ENCODE peak calls at places on chromosomes 16 and 17, in ten cellular contexts. Y is dorsolateral prefrontal cortex, R is heart right ventricle, I is brain microvascular endothelial cell, H is mucosa of descending colon, M is bronchial epithelial cell, Z is cardiac fibroblast, D is uterus, E is astrocyte, Q is fibroblast of mammary gland. S is an unnamed sample.
A peak's percentile ranks its signal among the peaks of the same experiment; 100 is the strongest.

GRCh38 chr17:38852771-38853291 is 690 bp downstream of the RPL23 start:
- DNase-seq in D (no peak), I (no peak), M (no peak), E (no peak), Z (no peak), H (no peak), Y (no peak), Q (no peak), R (no peak), S (no peak)

GRCh38 chr17:76384987-76385891 is 830 bp downstream of the SPHK1 start:
- DNase-seq in M (peak; percentile 59), E (peak; percentile 55), H (peak; percentile 60), R (no peak), Z (peak; percentile 91), Q (peak; percentile 90), Y (peak; percentile 53), I (peak; percentile 77), D (no peak), S (peak; percentile 70)

GRCh38 chr17:2071421-2072281 is 16.7 kb downstream of the HIC1 start:
- DNase-seq in Q (peak; percentile 21), D (peak; percentile 75), M (no peak), E (peak; percentile 72), Y (no peak), Z (peak; percentile 87), H (no peak), R (peak; percentile 83), I (peak; percentile 80), S (no peak)

GRCh38 chr16:5918553-5919127 is 821.0 kb upstream of the EEF2KMT start:
- DNase-seq in Y (no peak), R (no peak), Q (no peak), M (no peak), D (no peak), E (no peak), H (peak; percentile 59), I (no peak), Z (no peak), S (no peak)

GRCh38 chr16:31072540-31073072 is 1.4 kb downstream of the ZNF668 start:
- DNase-seq in Y (peak; percentile 41), Z (peak; percentile 71), E (peak; percentile 42), R (no peak), D (no peak), Q (peak; percentile 64), M (peak; percentile 41), I (peak; percentile 52), H (peak; percentile 48), S (peak; percentile 42)

GRCh38 chr17:77286641-77287431 is 146.1 kb downstream of the SEC14L1 start:
- DNase-seq in M (peak; percentile 95), R (peak; percentile 51), Q (no peak), Z (peak; percentile 81), D (no peak), I (peak; percentile 59), H (peak; percentile 86), Y (no peak), E (peak; percentile 75), S (no peak)

GRCh38 chr16:61887903-61888302 is 148.3 kb downstream of the CDH8 start:
- DNase-seq in E (peak; percentile 63), Q (peak; percentile 2), D (no peak), R (no peak), M (peak; percentile 43), Z (peak; percentile 72), Y (peak; percentile 6), I (peak; percentile 78), H (no peak), S (no peak)

GRCh38 chr17:47969975-47970724 is 763 bp upstream of the CDK5RAP3 start:
- DNase-seq in Y (no peak), E (no peak), R (no peak), H (no peak), Z (no peak), Q (no peak), M (no peak), D (no peak), I (no peak), S (no peak)

GRCh38 chr17:50480142-50480764 is 1.6 kb downstream of the RSAD1 start:
- DNase-seq in I (no peak), H (peak; percentile 5), E (no peak), D (no peak), R (no peak), Y (no peak), Z (no peak), M (no peak), Q (no peak), S (no peak)

GRCh38 chr17:50478391-50479361 is at the start of gene RSAD1:
- DNase-seq in H (peak; percentile 93), R (peak; percentile 88), E (peak; percentile 78), D (peak; percentile 79), Z (peak; percentile 84), Q (peak; percentile 77), Y (peak; percentile 79), M (peak; percentile 73), I (peak; percentile 68), S (peak; percentile 81)

GRCh38 chr17:50480854-50481490 is 2.3 kb downstream of the RSAD1 start:
- DNase-seq in Z (peak; percentile 13), H (no peak), E (no peak), R (no peak), M (peak; percentile 56), D (no peak), Y (no peak), Q (no peak), I (no peak), S (no peak)

GRCh38 chr17:50477976-50478375 is 684 bp upstream of the RSAD1 start:
- DNase-seq in Q (no peak), E (no peak), Y (no peak), H (peak; percentile 30), Z (no peak), I (no peak), D (no peak), M (no peak), R (no peak), S (no peak)

DNA sequence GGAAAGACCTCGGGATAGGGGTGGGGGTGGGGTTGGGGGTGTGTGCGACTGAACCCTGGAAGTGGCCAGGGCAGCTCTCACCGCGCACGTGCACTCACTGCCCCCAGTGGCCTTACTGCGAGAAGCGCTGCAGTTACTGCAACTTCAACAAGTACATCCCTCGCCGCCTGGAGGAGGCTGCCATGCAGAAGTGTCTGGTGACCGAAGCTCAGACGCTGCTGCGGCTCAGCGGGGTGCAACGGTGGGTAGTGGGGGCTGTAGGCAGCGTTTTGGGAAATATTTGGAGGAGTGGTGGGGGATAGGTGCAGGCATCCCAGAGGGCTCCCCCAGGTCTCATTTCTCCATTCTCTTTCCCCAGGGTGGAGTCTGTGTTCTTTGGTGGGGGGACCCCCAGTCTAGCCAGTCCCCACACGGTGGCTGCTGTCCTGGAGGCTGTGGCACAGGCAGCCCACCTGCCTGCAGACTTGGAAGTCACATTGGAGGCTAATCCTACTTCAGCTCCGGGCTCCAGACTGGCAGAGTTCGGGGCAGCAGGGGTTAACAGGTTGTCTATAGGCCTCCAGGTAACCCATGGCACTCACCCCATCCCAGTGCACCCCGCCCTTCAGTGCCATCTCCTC is 972 bp downstream of the RSAD1 start:
- DNase-seq in H (peak; percentile 85), Z (peak; percentile 73), Y (peak; percentile 51), Q (peak; percentile 77), R (peak; percentile 69), I (peak; percentile 68), M (peak; percentile 41), D (peak; percentile 66), E (peak; percentile 57), S (peak; percentile 72)
- TF ChIP-seq CTCF in H (peak; percentile 67), Z (peak; percentile 50), Y (no peak), Q (peak; percentile 48), R (peak; percentile 57), I (peak; percentile 74), M (peak; percentile 79), D (peak; percentile 65), E (peak; percentile 31), S (peak; percentile 69)

GRCh38 chr17:56681561-56682266 is 88.2 kb downstream of the NOG start:
- DNase-seq in D (no peak), Y (no peak), E (peak; percentile 99), R (no peak), Q (peak; percentile 81), I (peak; percentile 81), M (peak; percentile 93), H (no peak), Z (peak; percentile 89), S (peak; percentile 61)
- H3K4me3 ChIP-seq in D (no peak overlapping the region), Y (no peak overlapping the region), E (no peak overlapping the region), R (no peak overlapping the region), Q (no peak overlapping the region), I (no peak overlapping the region), M (no peak overlapping the region), H (no peak overlapping the region), Z (no peak overlapping the region), S (no peak overlapping the region)

GRCh38 chr17:73214851-73215250 is 22.0 kb downstream of the COG1 start:
- DNase-seq in Q (no peak), Z (no peak), H (no peak), E (no peak), R (no peak), D (no peak), I (no peak), M (no peak), Y (no peak), S (no peak)

GRCh38 chr17:73214008-73214407 is 21.2 kb downstream of the COG1 start:
- DNase-seq in Z (no peak), M (no peak), I (no peak), D (no peak), R (no peak), Q (no peak), E (no peak), H (no peak), Y (no peak), S (no peak)

GRCh38 chr17:73210002-73210678 is 17.3 kb downstream of the COG1 start:
- DNase-seq in Z (no peak), D (no peak), M (no peak), E (no peak), H (no peak), R (no peak), Q (no peak), I (no peak), Y (no peak), S (peak; percentile 25)

GRCh38 chr17:73211745-73212144 is 18.9 kb downstream of the COG1 start:
- DNase-seq in R (no peak), M (no peak), E (no peak), Q (no peak), H (no peak), Y (no peak), D (no peak), I (no peak), Z (no peak), S (no peak)

DNA sequence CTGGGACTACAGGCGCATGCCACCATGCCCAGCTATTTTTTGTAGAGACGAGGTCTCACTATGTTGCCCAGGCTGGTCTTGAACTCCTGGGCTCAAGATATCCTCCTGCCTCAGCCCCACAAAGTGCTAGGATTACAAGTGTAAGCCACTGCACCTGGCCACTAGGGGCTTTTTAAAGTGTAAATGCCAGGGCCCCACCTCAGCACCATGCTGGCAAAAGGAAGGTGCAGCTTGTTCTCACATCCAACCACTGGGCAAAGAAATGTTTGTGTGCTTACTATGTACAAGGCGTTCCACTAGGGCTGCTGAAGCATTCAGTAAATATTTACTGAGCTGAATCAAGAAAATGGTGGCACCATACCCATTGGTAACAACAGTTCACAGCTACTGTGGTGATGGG is 22.6 kb downstream of the COG1 start:
- DNase-seq in Q (no peak), E (no peak), M (no peak), I (no peak), D (no peak), Z (no peak), Y (no peak), H (no peak), R (no peak), S (no peak)
- TF ChIP-seq CTCF in Q (no peak), E (no peak), M (peak; percentile 18), I (peak; percentile 9), D (no peak), Z (no peak), Y (no peak), H (no peak), R (no peak), S (no peak)

GRCh38 chr16:10383626-10384025 is 2.2 kb upstream of the ATF7IP2 start:
- DNase-seq in Q (no peak), Y (no peak), M (no peak), R (no peak), D (no peak), E (peak; percentile 50), H (no peak), Z (no peak), I (no peak), S (no peak)

GRCh38 chr16:10388987-10389386 is 3.1 kb downstream of the ATF7IP2 start:
- DNase-seq in I (no peak), H (no peak), Y (no peak), E (no peak), Z (no peak), D (no peak), Q (no peak), M (no peak), R (no peak), S (no peak)

GRCh38 chr16:10387378-10387681 is 1.5 kb downstream of the ATF7IP2 start:
- DNase-seq in H (no peak), Y (no peak), I (no peak), D (no peak), R (no peak), E (no peak), M (no peak), Q (no peak), Z (no peak), S (no peak)

GRCh38 chr16:10385725-10386516 is at the start of gene ATF7IP2:
- DNase-seq in Y (peak; percentile 74), H (peak; percentile 87), Z (peak; percentile 79), D (peak; percentile 65), M (peak; percentile 57), E (peak; percentile 91), R (peak; percentile 91), Q (peak; percentile 84), I (peak; percentile 93), S (peak; percentile 71)

DNA sequence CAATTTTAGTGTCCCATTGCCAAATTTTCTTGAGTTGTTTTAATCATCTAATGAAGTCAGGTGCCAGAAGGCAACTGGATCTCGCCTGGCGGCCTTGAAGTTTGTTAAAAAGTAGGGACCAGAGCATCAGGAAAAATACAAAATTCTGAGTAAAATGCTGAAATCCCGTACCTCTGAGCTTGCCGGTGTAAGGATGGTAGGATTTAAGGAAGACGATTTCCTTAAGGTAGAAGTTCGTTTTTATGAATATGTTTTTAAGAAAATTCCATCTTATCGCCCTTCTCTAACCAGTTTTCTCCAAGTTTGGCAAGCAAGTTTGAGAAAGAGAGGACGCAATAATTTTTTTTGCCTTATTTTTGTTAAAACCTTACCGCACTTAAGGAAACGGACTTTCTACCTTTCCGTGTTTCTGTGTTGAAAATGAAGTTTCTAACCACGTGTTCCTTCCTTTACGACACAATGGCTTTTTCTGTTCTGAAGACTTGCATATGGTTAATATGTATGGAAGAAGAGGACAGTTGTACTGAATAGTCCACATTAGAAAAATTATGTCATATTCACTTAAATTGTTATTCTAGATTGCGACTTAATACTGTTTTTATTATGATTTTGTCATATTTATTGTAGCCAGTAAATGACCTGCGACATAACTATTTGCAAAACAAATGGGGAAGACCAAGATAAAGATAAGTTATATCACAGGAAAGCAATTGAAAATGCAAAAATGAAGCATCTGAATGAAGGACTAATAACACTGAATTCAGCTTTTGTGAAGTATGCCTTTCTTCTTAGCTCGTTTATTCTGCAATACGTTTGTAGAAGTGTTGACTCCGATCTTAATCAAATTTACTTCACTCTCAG is 886 bp downstream of the ATF7IP2 start:
- DNase-seq in R (no peak), E (peak; percentile 4), Y (no peak), D (no peak), Q (peak; percentile 24), Z (peak; percentile 8), H (no peak), M (no peak), I (no peak), S (peak; percentile 6)
- H3K4me3 ChIP-seq in R (peak overlapping the region; percentile 82), E (peak overlapping the region; percentile 81), Y (peak overlapping the region; percentile 59), D (peak overlapping the region; percentile 55), Q (peak overlapping the region; percentile 79), Z (peak overlapping the region; percentile 66), H (peak overlapping the region; percentile 41), M (peak overlapping the region; percentile 48), I (peak overlapping the region; percentile 79), S (peak overlapping the region; percentile 71)